ENCODE peak calls at places on chromosomes 1 and 21, in nine cellular contexts. One of them, this sample, is unnamed.

GRCh38 chr1:25700124-25700523 is 83.5 kb downstream of the MAN1C1 start:
- DNase-seq in activated T-helper 1 cell treated with anti-CD3 and anti-CD28 coated beads, Interleukin-12 subunit alpha, Interleukin-12 subunit beta, Interleukin-2, Interleukin-4 antibody, amounts not matched to agents 30 ng/mL and 10 ng/mL and 1 ng/mL, durations not matched to agents 14 hours and 24 hours and 36 hours: no peak
- DNase-seq in kidney epithelial cell: no peak
- DNase-seq in NCI-H1694: no peak
- DNase-seq in GM13976: no peak
- DNase-seq in AG09319: no peak
- DNase-seq in ascending aorta: no peak
- DNase-seq in epithelial cell of esophagus: no peak
- DNase-seq in Karpas-422: no peak
- DNase-seq in this sample: no peak

GRCh38 chr1:46703927-46704641 is 14.8 kb downstream of the EFCAB14 start:
- DNase-seq in activated T-helper 1 cell treated with anti-CD3 and anti-CD28 coated beads, Interleukin-12 subunit alpha, Interleukin-12 subunit beta, Interleukin-2, Interleukin-4 antibody, amounts not matched to agents 30 ng/mL and 10 ng/mL and 1 ng/mL, durations not matched to agents 14 hours and 24 hours and 36 hours: no peak
- DNase-seq in kidney epithelial cell: no peak
- DNase-seq in NCI-H1694: no peak
- DNase-seq in GM13976: no peak
- DNase-seq in AG09319: no peak
- DNase-seq in ascending aorta: no peak
- DNase-seq in epithelial cell of esophagus: no peak
- DNase-seq in Karpas-422: no peak
- DNase-seq in this sample: no peak

GRCh38 chr21:32061755-32062154 is 188.9 kb downstream of the HUNK start:
- DNase-seq in activated T-helper 1 cell treated with anti-CD3 and anti-CD28 coated beads, Interleukin-12 subunit alpha, Interleukin-12 subunit beta, Interleukin-2, Interleukin-4 antibody, amounts not matched to agents 30 ng/mL and 10 ng/mL and 1 ng/mL, durations not matched to agents 14 hours and 24 hours and 36 hours: no peak
- DNase-seq in kidney epithelial cell: no peak
- DNase-seq in NCI-H1694: no peak
- DNase-seq in GM13976: no peak
- DNase-seq in AG09319: no peak
- DNase-seq in ascending aorta: no peak
- DNase-seq in epithelial cell of esophagus: no peak
- DNase-seq in Karpas-422: no peak
- DNase-seq in this sample: no peak

GRCh38 chr1:114695430-114696093 is at the start of gene AMPD1:
- DNase-seq in activated T-helper 1 cell treated with anti-CD3 and anti-CD28 coated beads, Interleukin-12 subunit alpha, Interleukin-12 subunit beta, Interleukin-2, Interleukin-4 antibody, amounts not matched to agents 30 ng/mL and 10 ng/mL and 1 ng/mL, durations not matched to agents 14 hours and 24 hours and 36 hours: no peak
- DNase-seq in kidney epithelial cell: no peak
- DNase-seq in NCI-H1694: no peak
- DNase-seq in GM13976: no peak
- DNase-seq in AG09319: no peak
- DNase-seq in ascending aorta: no peak
- DNase-seq in epithelial cell of esophagus: peak
- DNase-seq in Karpas-422: no peak
- DNase-seq in this sample: no peak

GRCh38 chr1:61953790-61954150 is 211.5 kb downstream of the PATJ start:
- DNase-seq in activated T-helper 1 cell treated with anti-CD3 and anti-CD28 coated beads, Interleukin-12 subunit alpha, Interleukin-12 subunit beta, Interleukin-2, Interleukin-4 antibody, amounts not matched to agents 30 ng/mL and 10 ng/mL and 1 ng/mL, durations not matched to agents 14 hours and 24 hours and 36 hours: no peak
- DNase-seq in kidney epithelial cell: no peak
- DNase-seq in NCI-H1694: no peak
- DNase-seq in GM13976: no peak
- DNase-seq in AG09319: no peak
- DNase-seq in ascending aorta: no peak
- DNase-seq in epithelial cell of esophagus: no peak
- DNase-seq in Karpas-422: no peak
- DNase-seq in this sample: no peak

GRCh38 chr1:1083181-1084027 is 9.3 kb upstream of the RNF223 start:
- DNase-seq in activated T-helper 1 cell treated with anti-CD3 and anti-CD28 coated beads, Interleukin-12 subunit alpha, Interleukin-12 subunit beta, Interleukin-2, Interleukin-4 antibody, amounts not matched to agents 30 ng/mL and 10 ng/mL and 1 ng/mL, durations not matched to agents 14 hours and 24 hours and 36 hours: no peak
- DNase-seq in kidney epithelial cell: no peak
- DNase-seq in NCI-H1694: no peak
- DNase-seq in GM13976: no peak
- DNase-seq in AG09319: no peak
- DNase-seq in ascending aorta: no peak
- DNase-seq in epithelial cell of esophagus: no peak
- DNase-seq in Karpas-422: no peak
- DNase-seq in this sample: no peak

GRCh38 chr1:33466159-33466558 is 6.3 kb upstream of the ZSCAN20 start:
- DNase-seq in activated T-helper 1 cell treated with anti-CD3 and anti-CD28 coated beads, Interleukin-12 subunit alpha, Interleukin-12 subunit beta, Interleukin-2, Interleukin-4 antibody, amounts not matched to agents 30 ng/mL and 10 ng/mL and 1 ng/mL, durations not matched to agents 14 hours and 24 hours and 36 hours: no peak
- DNase-seq in kidney epithelial cell: no peak
- DNase-seq in NCI-H1694: no peak
- DNase-seq in GM13976: no peak
- DNase-seq in AG09319: no peak
- DNase-seq in ascending aorta: no peak
- DNase-seq in epithelial cell of esophagus: no peak
- DNase-seq in Karpas-422: no peak
- DNase-seq in this sample: no peak

GRCh38 chr1:32249831-32250525 is 1.1 kb upstream of the LCK start:
- DNase-seq in activated T-helper 1 cell treated with anti-CD3 and anti-CD28 coated beads, Interleukin-12 subunit alpha, Interleukin-12 subunit beta, Interleukin-2, Interleukin-4 antibody, amounts not matched to agents 30 ng/mL and 10 ng/mL and 1 ng/mL, durations not matched to agents 14 hours and 24 hours and 36 hours: peak
- DNase-seq in kidney epithelial cell: no peak
- DNase-seq in NCI-H1694: no peak
- DNase-seq in GM13976: peak
- DNase-seq in AG09319: no peak
- DNase-seq in ascending aorta: no peak
- DNase-seq in epithelial cell of esophagus: peak
- DNase-seq in Karpas-422: peak
- DNase-seq in this sample: peak

GRCh38 chr1:198780376-198780775 is 141.5 kb downstream of the PTPRC start:
- DNase-seq in activated T-helper 1 cell treated with anti-CD3 and anti-CD28 coated beads, Interleukin-12 subunit alpha, Interleukin-12 subunit beta, Interleukin-2, Interleukin-4 antibody, amounts not matched to agents 30 ng/mL and 10 ng/mL and 1 ng/mL, durations not matched to agents 14 hours and 24 hours and 36 hours: no peak
- DNase-seq in kidney epithelial cell: no peak
- DNase-seq in NCI-H1694: no peak
- DNase-seq in GM13976: no peak
- DNase-seq in AG09319: no peak
- DNase-seq in ascending aorta: no peak
- DNase-seq in epithelial cell of esophagus: no peak
- DNase-seq in Karpas-422: no peak
- DNase-seq in this sample: no peak

GRCh38 chr1:111880866-111881837 is 108.3 kb downstream of the KCND3 start:
- DNase-seq in activated T-helper 1 cell treated with anti-CD3 and anti-CD28 coated beads, Interleukin-12 subunit alpha, Interleukin-12 subunit beta, Interleukin-2, Interleukin-4 antibody, amounts not matched to agents 30 ng/mL and 10 ng/mL and 1 ng/mL, durations not matched to agents 14 hours and 24 hours and 36 hours: no peak
- DNase-seq in kidney epithelial cell: no peak
- DNase-seq in NCI-H1694: no peak
- DNase-seq in GM13976: no peak
- DNase-seq in AG09319: no peak
- DNase-seq in ascending aorta: no peak
- DNase-seq in epithelial cell of esophagus: no peak
- DNase-seq in Karpas-422: no peak
- DNase-seq in this sample: no peak

GRCh38 chr1:27563407-27564263 is 40.3 kb downstream of the AHDC1 start:
- DNase-seq in activated T-helper 1 cell treated with anti-CD3 and anti-CD28 coated beads, Interleukin-12 subunit alpha, Interleukin-12 subunit beta, Interleukin-2, Interleukin-4 antibody, amounts not matched to agents 30 ng/mL and 10 ng/mL and 1 ng/mL, durations not matched to agents 14 hours and 24 hours and 36 hours: no peak
- DNase-seq in kidney epithelial cell: no peak
- DNase-seq in NCI-H1694: no peak
- DNase-seq in GM13976: no peak
- DNase-seq in AG09319: no peak
- DNase-seq in ascending aorta: no peak
- DNase-seq in epithelial cell of esophagus: no peak
- DNase-seq in Karpas-422: no peak
- DNase-seq in this sample: no peak

GRCh38 chr1:230898144-230898543 is 29.8 kb upstream of the C1orf198 start:
- DNase-seq in activated T-helper 1 cell treated with anti-CD3 and anti-CD28 coated beads, Interleukin-12 subunit alpha, Interleukin-12 subunit beta, Interleukin-2, Interleukin-4 antibody, amounts not matched to agents 30 ng/mL and 10 ng/mL and 1 ng/mL, durations not matched to agents 14 hours and 24 hours and 36 hours: no peak
- DNase-seq in kidney epithelial cell: no peak
- DNase-seq in NCI-H1694: no peak
- DNase-seq in GM13976: no peak
- DNase-seq in AG09319: no peak
- DNase-seq in ascending aorta: no peak
- DNase-seq in epithelial cell of esophagus: no peak
- DNase-seq in Karpas-422: no peak
- DNase-seq in this sample: no peak

GRCh38 chr1:207355060-207355459 is 33.6 kb downstream of the CD55 start:
- DNase-seq in activated T-helper 1 cell treated with anti-CD3 and anti-CD28 coated beads, Interleukin-12 subunit alpha, Interleukin-12 subunit beta, Interleukin-2, Interleukin-4 antibody, amounts not matched to agents 30 ng/mL and 10 ng/mL and 1 ng/mL, durations not matched to agents 14 hours and 24 hours and 36 hours: no peak
- DNase-seq in kidney epithelial cell: no peak
- DNase-seq in NCI-H1694: no peak
- DNase-seq in GM13976: peak
- DNase-seq in AG09319: no peak
- DNase-seq in ascending aorta: no peak
- DNase-seq in epithelial cell of esophagus: no peak
- DNase-seq in Karpas-422: no peak
- DNase-seq in this sample: no peak

GRCh38 chr1:110872745-110873435 is at the start of gene CD53:
- DNase-seq in activated T-helper 1 cell treated with anti-CD3 and anti-CD28 coated beads, Interleukin-12 subunit alpha, Interleukin-12 subunit beta, Interleukin-2, Interleukin-4 antibody, amounts not matched to agents 30 ng/mL and 10 ng/mL and 1 ng/mL, durations not matched to agents 14 hours and 24 hours and 36 hours: peak
- DNase-seq in kidney epithelial cell: no peak
- DNase-seq in NCI-H1694: no peak
- DNase-seq in GM13976: peak
- DNase-seq in AG09319: no peak
- DNase-seq in ascending aorta: no peak
- DNase-seq in epithelial cell of esophagus: no peak
- DNase-seq in Karpas-422: peak
- DNase-seq in this sample: peak

GRCh38 chr21:23804866-23805265 is 1802.4 kb downstream of the MRPL39 start:
- DNase-seq in activated T-helper 1 cell treated with anti-CD3 and anti-CD28 coated beads, Interleukin-12 subunit alpha, Interleukin-12 subunit beta, Interleukin-2, Interleukin-4 antibody, amounts not matched to agents 30 ng/mL and 10 ng/mL and 1 ng/mL, durations not matched to agents 14 hours and 24 hours and 36 hours: no peak
- DNase-seq in kidney epithelial cell: no peak
- DNase-seq in NCI-H1694: no peak
- DNase-seq in GM13976: no peak
- DNase-seq in AG09319: no peak
- DNase-seq in ascending aorta: no peak
- DNase-seq in epithelial cell of esophagus: no peak
- DNase-seq in Karpas-422: no peak
- DNase-seq in this sample: no peak

GRCh38 chr1:231937013-231937754 is 310.6 kb downstream of the DISC1 start:
- DNase-seq in activated T-helper 1 cell treated with anti-CD3 and anti-CD28 coated beads, Interleukin-12 subunit alpha, Interleukin-12 subunit beta, Interleukin-2, Interleukin-4 antibody, amounts not matched to agents 30 ng/mL and 10 ng/mL and 1 ng/mL, durations not matched to agents 14 hours and 24 hours and 36 hours: no peak
- DNase-seq in kidney epithelial cell: no peak
- DNase-seq in NCI-H1694: peak
- DNase-seq in GM13976: no peak
- DNase-seq in AG09319: no peak
- DNase-seq in ascending aorta: no peak
- DNase-seq in epithelial cell of esophagus: no peak
- DNase-seq in Karpas-422: no peak
- DNase-seq in this sample: no peak

GRCh38 chr21:35256468-35256988 is 207.4 kb upstream of the RUNX1 start:
- DNase-seq in activated T-helper 1 cell treated with anti-CD3 and anti-CD28 coated beads, Interleukin-12 subunit alpha, Interleukin-12 subunit beta, Interleukin-2, Interleukin-4 antibody, amounts not matched to agents 30 ng/mL and 10 ng/mL and 1 ng/mL, durations not matched to agents 14 hours and 24 hours and 36 hours: no peak
- DNase-seq in kidney epithelial cell: peak
- DNase-seq in NCI-H1694: peak
- DNase-seq in GM13976: no peak
- DNase-seq in AG09319: peak
- DNase-seq in ascending aorta: peak
- DNase-seq in epithelial cell of esophagus: peak
- DNase-seq in Karpas-422: no peak
- DNase-seq in this sample: no peak

GRCh38 chr1:158833269-158833668 is 2.1 kb downstream of the MNDA start:
- DNase-seq in activated T-helper 1 cell treated with anti-CD3 and anti-CD28 coated beads, Interleukin-12 subunit alpha, Interleukin-12 subunit beta, Interleukin-2, Interleukin-4 antibody, amounts not matched to agents 30 ng/mL and 10 ng/mL and 1 ng/mL, durations not matched to agents 14 hours and 24 hours and 36 hours: no peak
- DNase-seq in kidney epithelial cell: no peak
- DNase-seq in NCI-H1694: no peak
- DNase-seq in GM13976: no peak
- DNase-seq in AG09319: no peak
- DNase-seq in ascending aorta: no peak
- DNase-seq in epithelial cell of esophagus: no peak
- DNase-seq in Karpas-422: peak
- DNase-seq in this sample: no peak

GRCh38 chr1:193462629-193463320 is 276.4 kb upstream of the B3GALT2 start:
- DNase-seq in activated T-helper 1 cell treated with anti-CD3 and anti-CD28 coated beads, Interleukin-12 subunit alpha, Interleukin-12 subunit beta, Interleukin-2, Interleukin-4 antibody, amounts not matched to agents 30 ng/mL and 10 ng/mL and 1 ng/mL, durations not matched to agents 14 hours and 24 hours and 36 hours: no peak
- DNase-seq in kidney epithelial cell: peak
- DNase-seq in NCI-H1694: no peak
- DNase-seq in GM13976: no peak
- DNase-seq in AG09319: no peak
- DNase-seq in ascending aorta: no peak
- DNase-seq in epithelial cell of esophagus: peak
- DNase-seq in Karpas-422: peak
- DNase-seq in this sample: peak

GRCh38 chr1:205809942-205810345 is 3.1 kb downstream of the SLC41A1 start:
- DNase-seq in activated T-helper 1 cell treated with anti-CD3 and anti-CD28 coated beads, Interleukin-12 subunit alpha, Interleukin-12 subunit beta, Interleukin-2, Interleukin-4 antibody, amounts not matched to agents 30 ng/mL and 10 ng/mL and 1 ng/mL, durations not matched to agents 14 hours and 24 hours and 36 hours: no peak
- DNase-seq in kidney epithelial cell: no peak
- DNase-seq in NCI-H1694: no peak
- DNase-seq in GM13976: no peak
- DNase-seq in AG09319: no peak
- DNase-seq in ascending aorta: no peak
- DNase-seq in epithelial cell of esophagus: no peak
- DNase-seq in Karpas-422: no peak
- DNase-seq in this sample: no peak

GRCh38 chr1:32413507-32414185 is 19.4 kb upstream of the BSDC1 start:
- DNase-seq in activated T-helper 1 cell treated with anti-CD3 and anti-CD28 coated beads, Interleukin-12 subunit alpha, Interleukin-12 subunit beta, Interleukin-2, Interleukin-4 antibody, amounts not matched to agents 30 ng/mL and 10 ng/mL and 1 ng/mL, durations not matched to agents 14 hours and 24 hours and 36 hours: peak
- DNase-seq in kidney epithelial cell: no peak
- DNase-seq in NCI-H1694: peak
- DNase-seq in GM13976: peak
- DNase-seq in AG09319: peak
- DNase-seq in ascending aorta: no peak
- DNase-seq in epithelial cell of esophagus: peak
- DNase-seq in Karpas-422: peak
- DNase-seq in this sample: peak

GRCh38 chr1:244012232-244012631 is 38.9 kb upstream of the ZBTB18 start:
- DNase-seq in activated T-helper 1 cell treated with anti-CD3 and anti-CD28 coated beads, Interleukin-12 subunit alpha, Interleukin-12 subunit beta, Interleukin-2, Interleukin-4 antibody, amounts not matched to agents 30 ng/mL and 10 ng/mL and 1 ng/mL, durations not matched to agents 14 hours and 24 hours and 36 hours: no peak
- DNase-seq in kidney epithelial cell: peak
- DNase-seq in NCI-H1694: no peak
- DNase-seq in GM13976: no peak
- DNase-seq in AG09319: no peak
- DNase-seq in ascending aorta: no peak
- DNase-seq in epithelial cell of esophagus: peak
- DNase-seq in Karpas-422: no peak
- DNase-seq in this sample: no peak

GRCh38 chr1:57329001-57329400 is 94.9 kb downstream of the DAB1 start:
- DNase-seq in activated T-helper 1 cell treated with anti-CD3 and anti-CD28 coated beads, Interleukin-12 subunit alpha, Interleukin-12 subunit beta, Interleukin-2, Interleukin-4 antibody, amounts not matched to agents 30 ng/mL and 10 ng/mL and 1 ng/mL, durations not matched to agents 14 hours and 24 hours and 36 hours: no peak
- DNase-seq in kidney epithelial cell: no peak
- DNase-seq in NCI-H1694: no peak
- DNase-seq in GM13976: no peak
- DNase-seq in AG09319: no peak
- DNase-seq in ascending aorta: no peak
- DNase-seq in epithelial cell of esophagus: no peak
- DNase-seq in Karpas-422: no peak
- DNase-seq in this sample: no peak

GRCh38 chr1:185487943-185488342 is 170.9 kb upstream of the IVNS1ABP start:
- DNase-seq in activated T-helper 1 cell treated with anti-CD3 and anti-CD28 coated beads, Interleukin-12 subunit alpha, Interleukin-12 subunit beta, Interleukin-2, Interleukin-4 antibody, amounts not matched to agents 30 ng/mL and 10 ng/mL and 1 ng/mL, durations not matched to agents 14 hours and 24 hours and 36 hours: no peak
- DNase-seq in kidney epithelial cell: no peak
- DNase-seq in NCI-H1694: no peak
- DNase-seq in GM13976: no peak
- DNase-seq in AG09319: no peak
- DNase-seq in ascending aorta: no peak
- DNase-seq in epithelial cell of esophagus: no peak
- DNase-seq in Karpas-422: no peak
- DNase-seq in this sample: no peak

GRCh38 chr1:203189951-203190352 is 3.4 kb upstream of the CHI3L1 start:
- DNase-seq in activated T-helper 1 cell treated with anti-CD3 and anti-CD28 coated beads, Interleukin-12 subunit alpha, Interleukin-12 subunit beta, Interleukin-2, Interleukin-4 antibody, amounts not matched to agents 30 ng/mL and 10 ng/mL and 1 ng/mL, durations not matched to agents 14 hours and 24 hours and 36 hours: no peak
- DNase-seq in kidney epithelial cell: no peak
- DNase-seq in NCI-H1694: no peak
- DNase-seq in GM13976: no peak
- DNase-seq in AG09319: no peak
- DNase-seq in ascending aorta: no peak
- DNase-seq in epithelial cell of esophagus: no peak
- DNase-seq in Karpas-422: peak
- DNase-seq in this sample: no peak

GRCh38 chr1:44568128-44568900 is 106.0 kb downstream of the TMEM53 start:
- DNase-seq in activated T-helper 1 cell treated with anti-CD3 and anti-CD28 coated beads, Interleukin-12 subunit alpha, Interleukin-12 subunit beta, Interleukin-2, Interleukin-4 antibody, amounts not matched to agents 30 ng/mL and 10 ng/mL and 1 ng/mL, durations not matched to agents 14 hours and 24 hours and 36 hours: no peak
- DNase-seq in kidney epithelial cell: no peak
- DNase-seq in NCI-H1694: no peak
- DNase-seq in GM13976: no peak
- DNase-seq in AG09319: no peak
- DNase-seq in ascending aorta: no peak
- DNase-seq in epithelial cell of esophagus: peak
- DNase-seq in Karpas-422: no peak
- DNase-seq in this sample: no peak

GRCh38 chr1:234933475-234933874 is 195.2 kb downstream of the TOMM20 start:
- DNase-seq in activated T-helper 1 cell treated with anti-CD3 and anti-CD28 coated beads, Interleukin-12 subunit alpha, Interleukin-12 subunit beta, Interleukin-2, Interleukin-4 antibody, amounts not matched to agents 30 ng/mL and 10 ng/mL and 1 ng/mL, durations not matched to agents 14 hours and 24 hours and 36 hours: no peak
- DNase-seq in kidney epithelial cell: no peak
- DNase-seq in NCI-H1694: no peak
- DNase-seq in GM13976: peak
- DNase-seq in AG09319: no peak
- DNase-seq in ascending aorta: peak
- DNase-seq in epithelial cell of esophagus: peak
- DNase-seq in Karpas-422: no peak
- DNase-seq in this sample: no peak

GRCh38 chr1:12477936-12478611 is 139.9 kb downstream of the DHRS3 start:
- DNase-seq in activated T-helper 1 cell treated with anti-CD3 and anti-CD28 coated beads, Interleukin-12 subunit alpha, Interleukin-12 subunit beta, Interleukin-2, Interleukin-4 antibody, amounts not matched to agents 30 ng/mL and 10 ng/mL and 1 ng/mL, durations not matched to agents 14 hours and 24 hours and 36 hours: no peak
- DNase-seq in kidney epithelial cell: peak
- DNase-seq in NCI-H1694: no peak
- DNase-seq in GM13976: no peak
- DNase-seq in AG09319: peak
- DNase-seq in ascending aorta: peak
- DNase-seq in epithelial cell of esophagus: peak
- DNase-seq in Karpas-422: no peak
- DNase-seq in this sample: no peak

GRCh38 chr1:153699116-153699515 is 20.6 kb downstream of the NPR1 start:
- DNase-seq in activated T-helper 1 cell treated with anti-CD3 and anti-CD28 coated beads, Interleukin-12 subunit alpha, Interleukin-12 subunit beta, Interleukin-2, Interleukin-4 antibody, amounts not matched to agents 30 ng/mL and 10 ng/mL and 1 ng/mL, durations not matched to agents 14 hours and 24 hours and 36 hours: no peak
- DNase-seq in kidney epithelial cell: no peak
- DNase-seq in NCI-H1694: no peak
- DNase-seq in GM13976: no peak
- DNase-seq in AG09319: peak
- DNase-seq in ascending aorta: no peak
- DNase-seq in epithelial cell of esophagus: peak
- DNase-seq in Karpas-422: no peak
- DNase-seq in this sample: no peak

GRCh38 chr21:43733529-43734071 is 14.7 kb downstream of the PDXK start:
- DNase-seq in activated T-helper 1 cell treated with anti-CD3 and anti-CD28 coated beads, Interleukin-12 subunit alpha, Interleukin-12 subunit beta, Interleukin-2, Interleukin-4 antibody, amounts not matched to agents 30 ng/mL and 10 ng/mL and 1 ng/mL, durations not matched to agents 14 hours and 24 hours and 36 hours: no peak
- DNase-seq in kidney epithelial cell: no peak
- DNase-seq in NCI-H1694: no peak
- DNase-seq in GM13976: no peak
- DNase-seq in AG09319: no peak
- DNase-seq in ascending aorta: no peak
- DNase-seq in epithelial cell of esophagus: peak
- DNase-seq in Karpas-422: no peak
- DNase-seq in this sample: no peak

GRCh38 chr1:113429461-113430153 is 39.3 kb downstream of the MAGI3 start:
- DNase-seq in activated T-helper 1 cell treated with anti-CD3 and anti-CD28 coated beads, Interleukin-12 subunit alpha, Interleukin-12 subunit beta, Interleukin-2, Interleukin-4 antibody, amounts not matched to agents 30 ng/mL and 10 ng/mL and 1 ng/mL, durations not matched to agents 14 hours and 24 hours and 36 hours: no peak
- DNase-seq in kidney epithelial cell: no peak
- DNase-seq in NCI-H1694: no peak
- DNase-seq in GM13976: no peak
- DNase-seq in AG09319: no peak
- DNase-seq in ascending aorta: no peak
- DNase-seq in epithelial cell of esophagus: no peak
- DNase-seq in Karpas-422: no peak
- DNase-seq in this sample: no peak